ENCODE peak calls at places on chromosome 4, in ten cellular contexts. H is fibroblast of lung, T is caudate nucleus, W is Daoy, V is GM12865, O is suprapubic skin, E is cardiac muscle cell, X is KBM-7, J is GM06990, A is type B pancreatic cell. F is an unnamed sample.

GRCh38 chr4:75924309-75924708 is 16.5 kb downstream of the NAAA start:
- DNase-seq in A (no peak), H (no peak), O (no peak), J (no peak), X (no peak), E (no peak), T (no peak), V (no peak), W (no peak), F (no peak)

GRCh38 chr4:26094911-26095310 is 180.9 kb downstream of the SMIM20 start:
- DNase-seq in V (no peak), J (no peak), H (peak), W (no peak), X (no peak), E (no peak), A (no peak), O (no peak), T (no peak), F (no peak)

GRCh38 chr4:40058121-40058520 is 1.5 kb downstream of the N4BP2 start:
- DNase-seq in A (no peak), T (no peak), W (no peak), J (no peak), O (no peak), X (no peak), E (no peak), V (no peak), H (no peak), F (no peak)

GRCh38 chr4:86117781-86118302 is 242.0 kb downstream of the MAPK10 start:
- DNase-seq in E (peak), T (peak), W (no peak), J (no peak), H (peak), O (no peak), X (no peak), V (no peak), A (no peak), F (no peak)

GRCh38 chr4:138749303-138749702 is 266.3 kb upstream of the NOCT start:
- DNase-seq in X (no peak), O (no peak), V (no peak), A (no peak), J (no peak), T (no peak), W (no peak), H (peak), E (peak), F (no peak)

GRCh38 chr4:183848762-183849161 is 56.3 kb upstream of the STOX2 start:
- DNase-seq in H (no peak), J (no peak), A (no peak), E (no peak), X (no peak), W (no peak), V (no peak), O (no peak), T (no peak), F (no peak)

GRCh38 chr4:181959121-181959520 is 284.1 kb upstream of the TENM3 start:
- DNase-seq in O (no peak), H (peak), W (peak), T (no peak), E (peak), V (no peak), A (no peak), X (no peak), J (no peak), F (no peak)

GRCh38 chr4:102492531-102493241 is 8.5 kb upstream of the NFKB1 start:
- DNase-seq in W (no peak), J (no peak), O (no peak), H (no peak), X (peak), A (no peak), T (no peak), V (no peak), E (peak), F (no peak)

GRCh38 chr4:3385719-3386440 is 55.9 kb upstream of the HGFAC start:
- DNase-seq in A (no peak), W (no peak), O (no peak), J (no peak), H (no peak), V (no peak), T (no peak), X (no peak), E (no peak), F (no peak)

GRCh38 chr4:167903291-167903721 is 189.0 kb upstream of the ANXA10 start:
- DNase-seq in J (no peak), V (no peak), W (peak), X (no peak), E (peak), T (no peak), H (peak), O (no peak), A (no peak), F (no peak)

GRCh38 chr4:2694691-2695090 is 61.4 kb downstream of the TNIP2 start:
- DNase-seq in H (peak), W (peak), A (no peak), O (no peak), X (no peak), V (no peak), J (no peak), E (no peak), T (no peak), F (no peak)

GRCh38 chr4:126564283-126564854 is 1068.4 kb upstream of the INTU start:
- DNase-seq in T (no peak), H (no peak), O (no peak), A (no peak), X (no peak), J (no peak), W (no peak), E (no peak), V (no peak), F (no peak)

GRCh38 chr4:122700178-122700725 is 32.3 kb upstream of the BBS12 start:
- DNase-seq in A (no peak), T (no peak), X (no peak), V (no peak), E (peak), O (no peak), J (no peak), W (peak), H (peak), F (no peak)

GRCh38 chr4:140135529-140136021 is 18.4 kb downstream of the MAML3 start:
- DNase-seq in J (no peak), A (no peak), V (no peak), H (peak), T (peak), W (peak), O (no peak), X (no peak), E (peak), F (no peak)

GRCh38 chr4:173747537-173748257 is 217.7 kb upstream of the HAND2 start:
- DNase-seq in E (no peak), W (no peak), J (no peak), O (no peak), A (no peak), T (no peak), X (no peak), H (no peak), V (no peak), F (peak)

GRCh38 chr4:1239141-1239948 is 9.6 kb downstream of the CTBP1 start:
- DNase-seq in T (no peak), W (no peak), X (no peak), H (no peak), E (no peak), O (peak), V (no peak), A (no peak), J (peak), F (no peak)

GRCh38 chr4:42478509-42478908 is 81.2 kb downstream of the SHISA3 start:
- DNase-seq in J (no peak), A (no peak), X (no peak), W (no peak), O (no peak), H (no peak), V (no peak), T (no peak), E (no peak), F (no peak)

GRCh38 chr4:52260507-52261302 is 209.6 kb downstream of the SPATA18 start:
- DNase-seq in T (no peak), X (no peak), J (no peak), O (no peak), H (no peak), W (no peak), V (no peak), E (peak), A (no peak), F (no peak)

GRCh38 chr4:76585897-76586360 is 150.9 kb downstream of the SHROOM3 start:
- DNase-seq in J (peak), O (peak), W (peak), E (peak), T (no peak), V (peak), A (peak), H (peak), X (no peak), F (peak)

GRCh38 chr4:38752393-38752961 is 30.3 kb downstream of the TLR10 start:
- DNase-seq in O (no peak), J (peak), X (peak), E (peak), H (peak), W (peak), T (no peak), V (peak), A (no peak), F (peak)

GRCh38 chr4:83486457-83487129 is 1.7 kb upstream of the ABRAXAS1 start:
- DNase-seq in T (no peak), J (no peak), V (no peak), A (no peak), E (no peak), O (no peak), X (no peak), H (no peak), W (no peak), F (no peak)

GRCh38 chr4:1354136-1354982 is 7.4 kb downstream of the UVSSA start:
- DNase-seq in W (no peak), H (no peak), V (no peak), T (no peak), O (no peak), A (no peak), X (peak), J (no peak), E (no peak), F (no peak)

GRCh38 chr4:118158946-118159345 is 124.7 kb downstream of the NDST3 start:
- DNase-seq in X (no peak), H (peak), E (peak), O (no peak), A (no peak), T (no peak), V (no peak), J (no peak), W (no peak), F (no peak)

GRCh38 chr4:168451744-168452394 is 28.4 kb downstream of the DDX60L start:
- DNase-seq in X (no peak), T (no peak), J (no peak), H (peak), O (no peak), A (no peak), W (peak), V (no peak), E (peak), F (no peak)

GRCh38 chr4:100736651-100737450 is 219.0 kb upstream of the EMCN start:
- DNase-seq in W (no peak), A (no peak), H (peak), T (no peak), J (peak), E (peak), V (peak), X (no peak), O (no peak), F (peak)